ENCODE peak calls at places on chromosome 22, in six cellular contexts. One of them, this sample, is unnamed.
A peak's percentile ranks its signal among the peaks of the same experiment; 100 is the strongest.

GRCh38 chr22:34946339-34946985 is 119.5 kb upstream of the ISX start:
- DNase-seq in upper lobe of right lung: no peak
- DNase-seq in transverse colon: no peak
- DNase-seq in tibial artery: no peak
- DNase-seq in cardiac muscle cell: no peak
- DNase-seq in neural progenitor cell: no peak
- DNase-seq in this sample: no peak

GRCh38 chr22:39938509-39938908 is 21.7 kb upstream of the TMA7B start:
- DNase-seq in upper lobe of right lung: no peak
- DNase-seq in transverse colon: no peak
- DNase-seq in tibial artery: no peak
- DNase-seq in cardiac muscle cell: no peak
- DNase-seq in neural progenitor cell: no peak
- DNase-seq in this sample: no peak

GRCh38 chr22:38348751-38349496 is 31.7 kb upstream of the CSNK1E start:
- DNase-seq in upper lobe of right lung: peak; percentile 53
- DNase-seq in transverse colon: no peak
- DNase-seq in tibial artery: no peak
- DNase-seq in cardiac muscle cell: no peak
- DNase-seq in neural progenitor cell: no peak
- DNase-seq in this sample: no peak

GRCh38 chr22:35315855-35316745 is 16.4 kb downstream of the TOM1 start:
- DNase-seq in upper lobe of right lung: peak; percentile 57
- DNase-seq in transverse colon: no peak
- DNase-seq in tibial artery: peak; percentile 62
- DNase-seq in cardiac muscle cell: no peak
- DNase-seq in neural progenitor cell: no peak
- DNase-seq in this sample: no peak

GRCh38 chr22:20106849-20107237 is 9.1 kb upstream of the RANBP1 start:
- DNase-seq in upper lobe of right lung: no peak
- DNase-seq in transverse colon: no peak
- DNase-seq in tibial artery: no peak
- DNase-seq in cardiac muscle cell: no peak
- DNase-seq in neural progenitor cell: no peak
- DNase-seq in this sample: no peak

GRCh38 chr22:28949788-28950187 is 66.4 kb downstream of the ZNRF3 start:
- DNase-seq in upper lobe of right lung: no peak
- DNase-seq in transverse colon: no peak
- DNase-seq in tibial artery: no peak
- DNase-seq in cardiac muscle cell: peak; percentile 55
- DNase-seq in neural progenitor cell: no peak
- DNase-seq in this sample: no peak

GRCh38 chr22:47629791-47630655 is 867.6 kb downstream of the TBC1D22A start:
- DNase-seq in upper lobe of right lung: peak; percentile 38
- DNase-seq in transverse colon: no peak
- DNase-seq in tibial artery: no peak
- DNase-seq in cardiac muscle cell: no peak
- DNase-seq in neural progenitor cell: no peak
- DNase-seq in this sample: no peak

GRCh38 chr22:37525073-37525745 is 6.0 kb upstream of the CARD10 start:
- DNase-seq in upper lobe of right lung: no peak
- DNase-seq in transverse colon: no peak
- DNase-seq in tibial artery: no peak
- DNase-seq in cardiac muscle cell: peak; percentile 77
- DNase-seq in neural progenitor cell: no peak
- DNase-seq in this sample: no peak

GRCh38 chr22:36977401-36977861 is 41.8 kb downstream of the TST start:
- DNase-seq in upper lobe of right lung: peak; percentile 89
- DNase-seq in transverse colon: peak; percentile 86
- DNase-seq in tibial artery: no peak
- DNase-seq in cardiac muscle cell: peak; percentile 45
- DNase-seq in neural progenitor cell: peak; percentile 84
- DNase-seq in this sample: peak; percentile 81

GRCh38 chr22:42684462-42685195 is 35.4 kb upstream of the CYB5R3 start:
- DNase-seq in upper lobe of right lung: no peak
- DNase-seq in transverse colon: no peak
- DNase-seq in tibial artery: peak; percentile 67
- DNase-seq in cardiac muscle cell: peak; percentile 59
- DNase-seq in neural progenitor cell: no peak
- DNase-seq in this sample: peak; percentile 82

GRCh38 chr22:38072322-38073149 is 11.4 kb downstream of the SLC16A8 start:
- DNase-seq in upper lobe of right lung: no peak
- DNase-seq in transverse colon: no peak
- DNase-seq in tibial artery: no peak
- DNase-seq in cardiac muscle cell: no peak
- DNase-seq in neural progenitor cell: no peak
- DNase-seq in this sample: no peak

GRCh38 chr22:11598492-11599440 is 3929.2 kb upstream of the OR11H1 start:
- DNase-seq in upper lobe of right lung: no peak
- DNase-seq in transverse colon: no peak
- DNase-seq in tibial artery: no peak
- DNase-seq in cardiac muscle cell: no peak
- DNase-seq in neural progenitor cell: no peak
- DNase-seq in this sample: no peak

GRCh38 chr22:30390974-30391691 is 3.9 kb upstream of the RNF215 start:
- DNase-seq in upper lobe of right lung: peak; percentile 83
- DNase-seq in transverse colon: peak; percentile 82
- DNase-seq in tibial artery: no peak
- DNase-seq in cardiac muscle cell: peak; percentile 73
- DNase-seq in neural progenitor cell: peak; percentile 75
- DNase-seq in this sample: peak; percentile 57

GRCh38 chr22:47167056-47167455 is 404.6 kb downstream of the TBC1D22A start:
- DNase-seq in upper lobe of right lung: peak; percentile 11
- DNase-seq in transverse colon: no peak
- DNase-seq in tibial artery: peak; percentile 29
- DNase-seq in cardiac muscle cell: no peak
- DNase-seq in neural progenitor cell: no peak
- DNase-seq in this sample: no peak

GRCh38 chr22:32810241-32811133 is 9.0 kb downstream of the TIMP3 start:
- DNase-seq in upper lobe of right lung: no peak
- DNase-seq in transverse colon: no peak
- DNase-seq in tibial artery: peak; percentile 29
- DNase-seq in cardiac muscle cell: peak; percentile 46
- DNase-seq in neural progenitor cell: peak; percentile 41
- DNase-seq in this sample: no peak

GRCh38 chr22:36079041-36079440 is 50.4 kb upstream of the RBFOX2 start:
- DNase-seq in upper lobe of right lung: no peak
- DNase-seq in transverse colon: no peak
- DNase-seq in tibial artery: no peak
- DNase-seq in cardiac muscle cell: no peak
- DNase-seq in neural progenitor cell: no peak
- DNase-seq in this sample: no peak

GRCh38 chr22:20080776-20081654 is 974 bp downstream of the DGCR8 start:
- DNase-seq in upper lobe of right lung: no peak
- DNase-seq in transverse colon: peak; percentile 25
- DNase-seq in tibial artery: peak; percentile 67
- DNase-seq in cardiac muscle cell: peak; percentile 57
- DNase-seq in neural progenitor cell: peak; percentile 68
- DNase-seq in this sample: peak; percentile 29

GRCh38 chr22:40511604-40512003 is 124.9 kb downstream of the MRTFA start:
- DNase-seq in upper lobe of right lung: no peak
- DNase-seq in transverse colon: no peak
- DNase-seq in tibial artery: no peak
- DNase-seq in cardiac muscle cell: no peak
- DNase-seq in neural progenitor cell: no peak
- DNase-seq in this sample: no peak

GRCh38 chr22:19868773-19869471 is 14.2 kb upstream of the GNB1L start:
- DNase-seq in upper lobe of right lung: peak; percentile 48
- DNase-seq in transverse colon: peak; percentile 66
- DNase-seq in tibial artery: peak; percentile 62
- DNase-seq in cardiac muscle cell: no peak
- DNase-seq in neural progenitor cell: no peak
- DNase-seq in this sample: peak; percentile 70

GRCh38 chr22:22945195-22945594 is 57.6 kb downstream of the IGLL5 start:
- DNase-seq in upper lobe of right lung: peak; percentile 35
- DNase-seq in transverse colon: peak; percentile 5
- DNase-seq in tibial artery: no peak
- DNase-seq in cardiac muscle cell: no peak
- DNase-seq in neural progenitor cell: no peak
- DNase-seq in this sample: peak; percentile 9

GRCh38 chr22:23204541-23205157 is 24.3 kb downstream of the BCR start:
- DNase-seq in upper lobe of right lung: peak; percentile 77
- DNase-seq in transverse colon: no peak
- DNase-seq in tibial artery: peak; percentile 82
- DNase-seq in cardiac muscle cell: no peak
- DNase-seq in neural progenitor cell: no peak
- DNase-seq in this sample: peak; percentile 89

GRCh38 chr22:43477966-43478365 is 66.2 kb downstream of the MPPED1 start:
- DNase-seq in upper lobe of right lung: no peak
- DNase-seq in transverse colon: no peak
- DNase-seq in tibial artery: no peak
- DNase-seq in cardiac muscle cell: no peak
- DNase-seq in neural progenitor cell: no peak
- DNase-seq in this sample: no peak

GRCh38 chr22:46134111-46134705 is 16.1 kb upstream of the PPARA start:
- DNase-seq in upper lobe of right lung: no peak
- DNase-seq in transverse colon: no peak
- DNase-seq in tibial artery: no peak
- DNase-seq in cardiac muscle cell: no peak
- DNase-seq in neural progenitor cell: no peak
- DNase-seq in this sample: no peak
- TF ChIP-seq CTCF in upper lobe of right lung: no peak
- TF ChIP-seq CTCF in transverse colon: no peak
- TF ChIP-seq CTCF in tibial artery: no peak
- TF ChIP-seq CTCF in cardiac muscle cell: no peak
- TF ChIP-seq CTCF in neural progenitor cell: no peak
- TF ChIP-seq CTCF in this sample: no peak

DNA sequence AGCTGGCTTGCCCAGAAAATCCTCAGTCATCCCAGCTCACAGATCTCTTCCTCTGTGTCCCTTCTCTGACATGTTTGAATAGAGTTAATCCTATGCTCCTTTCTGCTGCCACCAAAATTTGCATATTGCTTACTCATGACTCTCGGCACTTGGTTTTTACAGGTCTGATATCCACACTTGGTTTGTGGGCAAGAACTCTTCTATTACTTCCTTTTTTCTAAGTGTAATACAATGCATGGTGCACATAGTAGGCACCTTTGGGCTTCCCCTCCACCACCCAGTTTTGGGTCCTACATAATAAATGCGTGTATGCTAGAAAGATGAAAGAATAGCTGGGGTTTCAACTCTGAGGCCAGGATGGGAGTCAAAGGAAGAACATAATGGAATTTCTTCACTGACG is 69.7 kb upstream of the GRK3 start:
- DNase-seq in upper lobe of right lung: no peak
- DNase-seq in transverse colon: no peak
- DNase-seq in tibial artery: no peak
- DNase-seq in cardiac muscle cell: no peak
- DNase-seq in neural progenitor cell: peak; percentile 9
- DNase-seq in this sample: no peak
- H3K27ac ChIP-seq in upper lobe of right lung: no peak overlapping the region
- H3K27ac ChIP-seq in transverse colon: no peak overlapping the region
- H3K27ac ChIP-seq in tibial artery: no peak overlapping the region
- H3K27ac ChIP-seq in cardiac muscle cell: no peak overlapping the region
- H3K27ac ChIP-seq in neural progenitor cell: no peak overlapping the region
- H3K27ac ChIP-seq in this sample: no peak overlapping the region

DNA sequence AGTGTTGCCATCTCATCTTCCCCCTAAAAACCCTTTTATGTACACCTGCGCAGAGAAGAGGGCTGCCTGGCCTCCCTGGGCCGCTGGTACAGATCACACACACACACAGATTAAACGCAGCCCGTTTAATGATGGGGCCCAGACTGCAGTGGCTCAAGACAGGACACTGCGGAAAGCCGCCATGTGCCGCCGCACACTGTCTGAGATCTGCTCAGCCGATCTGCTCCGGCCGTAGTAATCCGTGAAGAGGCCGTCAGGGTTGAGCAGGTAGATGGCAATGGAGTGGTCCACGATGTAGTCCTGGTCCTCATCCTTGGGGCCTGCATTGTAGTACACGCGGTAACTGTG is 2.0 kb downstream of the SCO2 start:
- DNase-seq in upper lobe of right lung: no peak
- DNase-seq in transverse colon: no peak
- DNase-seq in tibial artery: no peak
- DNase-seq in cardiac muscle cell: no peak
- DNase-seq in neural progenitor cell: no peak
- DNase-seq in this sample: no peak
- H3K36me3 ChIP-seq in upper lobe of right lung: peaks cover 33% of the 10 kb centered on the region
- H3K36me3 ChIP-seq in transverse colon: peaks cover 15% of the 10 kb centered on the region
- H3K36me3 ChIP-seq in tibial artery: peaks cover 32% of the 10 kb centered on the region
- H3K36me3 ChIP-seq in cardiac muscle cell: peaks cover 16% of the 10 kb centered on the region
- H3K36me3 ChIP-seq in neural progenitor cell: no peaks in the 10 kb centered on the region
- H3K36me3 ChIP-seq in this sample: no peaks in the 10 kb centered on the region

GRCh38 chr22:24363243-24363642 is 64.2 kb upstream of the ADORA2A start:
- DNase-seq in upper lobe of right lung: no peak
- DNase-seq in transverse colon: no peak
- DNase-seq in tibial artery: no peak
- DNase-seq in cardiac muscle cell: no peak
- DNase-seq in neural progenitor cell: no peak
- DNase-seq in this sample: no peak
- TF ChIP-seq CTCF in upper lobe of right lung: no peak
- TF ChIP-seq CTCF in transverse colon: no peak
- TF ChIP-seq CTCF in tibial artery: no peak
- TF ChIP-seq CTCF in cardiac muscle cell: no peak
- TF ChIP-seq CTCF in neural progenitor cell: no peak
- TF ChIP-seq CTCF in this sample: no peak

GRCh38 chr22:25154686-25154999 is 45.0 kb upstream of the CRYBB3 start:
- DNase-seq in upper lobe of right lung: no peak
- DNase-seq in transverse colon: no peak
- DNase-seq in tibial artery: no peak
- DNase-seq in cardiac muscle cell: no peak
- DNase-seq in neural progenitor cell: no peak
- DNase-seq in this sample: no peak
- H3K27ac ChIP-seq in upper lobe of right lung: peak overlapping the region; percentile 52
- H3K27ac ChIP-seq in transverse colon: peak overlapping the region; percentile 62
- H3K27ac ChIP-seq in tibial artery: peak overlapping the region; percentile 69
- H3K27ac ChIP-seq in cardiac muscle cell: peak overlapping the region; percentile 71
- H3K27ac ChIP-seq in neural progenitor cell: peak overlapping the region; percentile 19
- H3K27ac ChIP-seq in this sample: no peak overlapping the region

This sample was measured in testis.